ENCODE peak calls at places on chromosomes 6 and 20, in ten cellular contexts. T, M, Y, A, Q, R, L, E, K and V are unnamed samples.

GRCh38 chr6:89970072-89970471 is 75.8 kb downstream of the GJA10 start:
- DNase-seq in T (no peak), Y (no peak), R (no peak), A (no peak), Q (no peak), M (no peak), L (no peak), E (no peak), K (no peak), V (no peak)

GRCh38 chr6:112690497-112691202 is 343.5 kb downstream of the RFPL4B start:
- DNase-seq in Y (no peak), L (no peak), Q (no peak), A (no peak), K (no peak), R (no peak), M (no peak), T (no peak), E (peak; percentile 13), V (no peak)

GRCh38 chr6:66183982-66184555 is 477.0 kb upstream of the EYS start:
- DNase-seq in T (no peak), R (no peak), K (no peak), E (no peak), Y (no peak), A (no peak), M (no peak), L (no peak), Q (no peak), V (no peak)

GRCh38 chr6:11183761-11184362 is 48.6 kb downstream of the NEDD9 start:
- DNase-seq in Q (no peak), A (no peak), L (no peak), M (peak; percentile 9), T (no peak), Y (no peak), R (no peak), E (no peak), K (no peak), V (no peak)

GRCh38 chr6:54404791-54405190 is 96.5 kb downstream of the TINAG start:
- DNase-seq in Y (no peak), R (no peak), K (no peak), A (no peak), M (no peak), T (peak; percentile 60), E (no peak), L (no peak), Q (peak; percentile 12), V (no peak)

GRCh38 chr6:156943167-156943566 is 166.0 kb downstream of the ARID1B start:
- DNase-seq in K (no peak), E (no peak), M (no peak), L (no peak), Q (no peak), A (no peak), Y (no peak), R (no peak), T (no peak), V (no peak)

GRCh38 chr6:134014588-134015137 is 37.8 kb downstream of the SLC2A12 start:
- DNase-seq in R (no peak), A (no peak), Y (no peak), E (no peak), K (no peak), T (no peak), M (no peak), Q (no peak), L (no peak), V (no peak)

GRCh38 chr6:110298916-110299315 is 59.2 kb downstream of the METTL24 start:
- DNase-seq in Q (no peak), M (no peak), Y (no peak), E (no peak), R (no peak), A (no peak), T (no peak), L (no peak), K (no peak), V (no peak)

GRCh38 chr6:36998723-36999466 is 6.6 kb upstream of the FGD2 start:
- DNase-seq in L (no peak), Q (no peak), M (no peak), Y (no peak), E (no peak), K (no peak), A (no peak), R (no peak), T (no peak), V (no peak)

GRCh38 chr6:131231103-131231502 is 95.8 kb downstream of the AKAP7 start:
- DNase-seq in T (peak; percentile 39), Q (peak; percentile 25), R (no peak), Y (no peak), L (no peak), M (no peak), K (no peak), A (no peak), E (no peak), V (no peak)

GRCh38 chr6:33417127-33417902 is 592 bp downstream of the CUTA start:
- DNase-seq in Y (peak; percentile 24), Q (peak; percentile 57), L (no peak), T (peak; percentile 75), E (peak; percentile 46), A (no peak), K (no peak), R (no peak), M (peak; percentile 55), V (no peak)

GRCh38 chr6:133610271-133610840 is 278.6 kb upstream of the TCF21 start:
- DNase-seq in K (no peak), M (no peak), E (no peak), Q (no peak), R (no peak), Y (no peak), T (no peak), A (no peak), L (no peak), V (no peak)

GRCh38 chr6:170093276-170093657 is 197.6 kb downstream of the DLL1 start:
- DNase-seq in T (no peak), M (no peak), Q (no peak), A (no peak), K (no peak), L (no peak), E (no peak), Y (no peak), R (no peak), V (no peak)

GRCh38 chr6:127420558-127420957 is 38.6 kb downstream of the KIAA0408 start:
- DNase-seq in A (peak; percentile 88), Y (peak; percentile 16), R (peak; percentile 59), E (peak; percentile 95), K (peak; percentile 64), M (peak; percentile 57), L (peak; percentile 64), Q (peak; percentile 78), T (peak; percentile 89), V (peak; percentile 84)

GRCh38 chr6:127415096-127415495 is 44.1 kb downstream of the KIAA0408 start:
- DNase-seq in E (no peak), A (no peak), R (no peak), M (no peak), Q (no peak), Y (no peak), T (no peak), L (no peak), K (no peak), V (no peak)
- H3K4me1 ChIP-seq in E (no peaks in the 10 kb centered on the region), A (no peaks in the 10 kb centered on the region), R (no peaks in the 10 kb centered on the region), M (no peaks in the 10 kb centered on the region), Q (peaks cover 6% of the 10 kb centered on the region), Y (no peaks in the 10 kb centered on the region), T (no peaks in the 10 kb centered on the region), L (no peaks in the 10 kb centered on the region), K (no peaks in the 10 kb centered on the region), V (no peaks in the 10 kb centered on the region)

DNA sequence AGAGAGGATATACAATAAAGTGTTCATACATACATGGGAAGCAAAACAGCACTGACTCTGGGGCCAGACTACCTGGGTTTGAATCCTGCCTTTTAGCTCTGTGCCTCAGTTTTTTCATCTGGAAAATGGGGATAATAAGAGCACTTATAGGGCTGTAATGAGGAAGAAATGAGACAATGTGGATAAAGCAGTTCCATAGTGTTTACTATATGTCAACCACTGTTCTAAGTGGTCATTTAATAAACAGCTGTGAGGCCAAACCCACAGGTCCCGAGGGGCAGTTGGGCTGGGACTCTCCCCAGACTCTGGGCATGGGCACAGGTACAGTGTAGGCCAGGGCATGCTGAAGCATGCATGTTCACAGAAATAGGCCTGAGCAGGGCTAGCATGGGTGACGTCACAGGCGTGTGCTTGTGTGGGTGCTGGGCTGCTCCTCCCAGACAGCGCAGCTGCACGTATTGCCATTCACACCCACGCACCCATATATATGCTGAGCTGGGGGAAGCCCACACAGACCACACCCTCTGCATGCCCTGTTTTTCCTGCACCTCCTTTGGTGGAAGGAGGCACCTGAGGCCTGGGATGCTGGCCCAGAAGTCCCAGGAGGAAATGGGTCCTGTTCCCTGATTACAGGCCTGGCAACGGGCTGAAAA is 3.5 kb upstream of the PLCG1 start:
- DNase-seq in L (no peak), R (no peak), Q (peak; percentile 89), Y (peak; percentile 24), T (peak; percentile 98), A (no peak), E (no peak), K (peak; percentile 9), M (no peak), V (peak; percentile 85)
- H3K27ac ChIP-seq in L (no peak overlapping the region), R (no peak overlapping the region), Q (peak overlapping the region; percentile 67), Y (no peak overlapping the region), T (peak overlapping the region; percentile 55), A (no peak overlapping the region), E (no peak overlapping the region), K (no peak overlapping the region), M (no peak overlapping the region), V (peak overlapping the region; percentile 65)

GRCh38 chr20:53658973-53659372 is 65.3 kb upstream of the ZNF217 start:
- DNase-seq in R (no peak), A (no peak), M (no peak), K (no peak), E (no peak), L (no peak), Q (no peak), Y (no peak), T (no peak), V (no peak)
- H3K4me1 ChIP-seq in R (peaks cover 15% of the 10 kb centered on the region), A (peaks cover 3% of the 10 kb centered on the region), M (peaks cover 19% of the 10 kb centered on the region), K (no peaks in the 10 kb centered on the region), E (no peaks in the 10 kb centered on the region), L (peaks cover 3% of the 10 kb centered on the region), Q (peaks cover 26% of the 10 kb centered on the region), Y (peaks cover 14% of the 10 kb centered on the region), T (peaks cover 10% of the 10 kb centered on the region), V (no peaks in the 10 kb centered on the region)

GRCh38 chr20:62643521-62644043 is 1.3 kb downstream of the SLCO4A1 start:
- DNase-seq in Q (no peak), K (no peak), A (no peak), M (no peak), T (no peak), L (no peak), Y (no peak), E (no peak), R (no peak), V (no peak)
- H3K27ac ChIP-seq in Q (no peak overlapping the region), K (peak overlapping the region; percentile 92), A (peak overlapping the region; percentile 90), M (no peak overlapping the region), T (no peak overlapping the region), L (no peak overlapping the region), Y (no peak overlapping the region), E (no peak overlapping the region), R (no peak overlapping the region), V (no peak overlapping the region)

GRCh38 chr6:3330199-3330598 is 71.5 kb downstream of the PSMG4 start:
- DNase-seq in M (no peak), Q (no peak), Y (no peak), K (no peak), T (no peak), L (no peak), R (no peak), A (no peak), E (no peak), V (no peak)
- H3K4me1 ChIP-seq in M (peaks cover 11% of the 10 kb centered on the region), Q (no peaks in the 10 kb centered on the region), Y (no peaks in the 10 kb centered on the region), K (peaks cover 3% of the 10 kb centered on the region), T (peaks cover 15% of the 10 kb centered on the region), L (no peaks in the 10 kb centered on the region), R (no peaks in the 10 kb centered on the region), A (no peaks in the 10 kb centered on the region), E (peaks cover 5% of the 10 kb centered on the region), V (no peaks in the 10 kb centered on the region)

GRCh38 chr20:44657875-44658274 is 6.4 kb upstream of the ADA start:
- DNase-seq in R (no peak), T (no peak), Y (no peak), Q (no peak), E (no peak), L (no peak), M (no peak), K (no peak), A (no peak), V (no peak)
- H3K27ac ChIP-seq in R (no peak overlapping the region), T (no peak overlapping the region), Y (no peak overlapping the region), Q (no peak overlapping the region), E (no peak overlapping the region), L (no peak overlapping the region), M (no peak overlapping the region), K (no peak overlapping the region), A (no peak overlapping the region), V (no peak overlapping the region)